ENCODE peak calls at places on chromosomes 1 and 21, in six cellular contexts. One of them, this sample, is unnamed. For H3K4me1, the result is how much of the 10 kb centered on the place peaks cover.

GRCh38 chr1:7808253-7808844 is 24.3 kb downstream of the PER3 start:
- DNase-seq in hepatocyte: peak
- DNase-seq in neural progenitor cell: peak
- DNase-seq in Caco-2: no peak
- DNase-seq in A673: peak
- DNase-seq in stomach: no peak
- DNase-seq in this sample: no peak

GRCh38 chr1:111851552-111851951 is 95.9 kb downstream of the DDX20 start:
- DNase-seq in hepatocyte: no peak
- DNase-seq in neural progenitor cell: peak
- DNase-seq in Caco-2: no peak
- DNase-seq in A673: no peak
- DNase-seq in stomach: no peak
- DNase-seq in this sample: no peak

GRCh38 chr1:162905174-162905573 is 44.2 kb upstream of the CCDC190 start:
- DNase-seq in hepatocyte: no peak
- DNase-seq in neural progenitor cell: peak
- DNase-seq in Caco-2: no peak
- DNase-seq in A673: no peak
- DNase-seq in stomach: no peak
- DNase-seq in this sample: no peak

GRCh38 chr21:37848721-37849490 is 67.4 kb downstream of the KCNJ6 start:
- DNase-seq in hepatocyte: no peak
- DNase-seq in neural progenitor cell: no peak
- DNase-seq in Caco-2: no peak
- DNase-seq in A673: no peak
- DNase-seq in stomach: no peak
- DNase-seq in this sample: no peak

GRCh38 chr1:9376886-9377333 is 84.2 kb downstream of the SPSB1 start:
- DNase-seq in hepatocyte: no peak
- DNase-seq in neural progenitor cell: no peak
- DNase-seq in Caco-2: no peak
- DNase-seq in A673: no peak
- DNase-seq in stomach: no peak
- DNase-seq in this sample: no peak

GRCh38 chr1:66022904-66023620 is 230.4 kb downstream of the PDE4B start:
- DNase-seq in hepatocyte: peak
- DNase-seq in neural progenitor cell: peak
- DNase-seq in Caco-2: no peak
- DNase-seq in A673: peak
- DNase-seq in stomach: no peak
- DNase-seq in this sample: no peak

GRCh38 chr1:1908506-1908791 is 6.6 kb upstream of the CALML6 start:
- DNase-seq in hepatocyte: no peak
- DNase-seq in neural progenitor cell: no peak
- DNase-seq in Caco-2: no peak
- DNase-seq in A673: no peak
- DNase-seq in stomach: no peak
- DNase-seq in this sample: no peak

GRCh38 chr1:64801851-64802523 is 57.1 kb downstream of the RAVER2 start:
- DNase-seq in hepatocyte: no peak
- DNase-seq in neural progenitor cell: no peak
- DNase-seq in Caco-2: no peak
- DNase-seq in A673: no peak
- DNase-seq in stomach: no peak
- DNase-seq in this sample: no peak

GRCh38 chr1:47388548-47389238 is 27.4 kb upstream of the FOXE3 start:
- DNase-seq in hepatocyte: peak
- DNase-seq in neural progenitor cell: peak
- DNase-seq in Caco-2: peak
- DNase-seq in A673: peak
- DNase-seq in stomach: peak
- DNase-seq in this sample: peak

GRCh38 chr1:44721521-44722361 is 9.2 kb downstream of the RNU5D-1 start:
- DNase-seq in hepatocyte: peak
- DNase-seq in neural progenitor cell: no peak
- DNase-seq in Caco-2: peak
- DNase-seq in A673: peak
- DNase-seq in stomach: peak
- DNase-seq in this sample: peak

GRCh38 chr1:246768403-246769020 is 44.3 kb downstream of the SCCPDH start:
- DNase-seq in hepatocyte: no peak
- DNase-seq in neural progenitor cell: no peak
- DNase-seq in Caco-2: no peak
- DNase-seq in A673: no peak
- DNase-seq in stomach: no peak
- DNase-seq in this sample: no peak

GRCh38 chr1:173554541-173555250 is 48.2 kb downstream of the SLC9C2 start:
- DNase-seq in hepatocyte: no peak
- DNase-seq in neural progenitor cell: no peak
- DNase-seq in Caco-2: no peak
- DNase-seq in A673: no peak
- DNase-seq in stomach: no peak
- DNase-seq in this sample: no peak

GRCh38 chr1:41387667-41388091 is 26.4 kb downstream of the FOXO6 start:
- DNase-seq in hepatocyte: peak
- DNase-seq in neural progenitor cell: peak
- DNase-seq in Caco-2: peak
- DNase-seq in A673: no peak
- DNase-seq in stomach: peak
- DNase-seq in this sample: peak

GRCh38 chr1:89606227-89606945 is 26.5 kb upstream of the LRRC8C start:
- DNase-seq in hepatocyte: no peak
- DNase-seq in neural progenitor cell: no peak
- DNase-seq in Caco-2: no peak
- DNase-seq in A673: no peak
- DNase-seq in stomach: no peak
- DNase-seq in this sample: no peak

GRCh38 chr21:43864313-43864805 is 664 bp upstream of the AGPAT3 start:
- DNase-seq in hepatocyte: peak
- DNase-seq in neural progenitor cell: peak
- DNase-seq in Caco-2: peak
- DNase-seq in A673: peak
- DNase-seq in stomach: peak
- DNase-seq in this sample: peak
- H3K4me3 ChIP-seq in hepatocyte: peak
- H3K4me3 ChIP-seq in neural progenitor cell: peak
- H3K4me3 ChIP-seq in Caco-2: peak
- H3K4me3 ChIP-seq in A673: peak
- H3K4me3 ChIP-seq in stomach: peak
- H3K4me3 ChIP-seq in this sample: peak

GRCh38 chr1:109495738-109496137 is 1.8 kb downstream of the CYB561D1 start:
- DNase-seq in hepatocyte: no peak
- DNase-seq in neural progenitor cell: no peak
- DNase-seq in Caco-2: no peak
- DNase-seq in A673: no peak
- DNase-seq in stomach: no peak
- DNase-seq in this sample: no peak

GRCh38 chr1:109499661-109500536 is 6.0 kb downstream of the CYB561D1 start:
- DNase-seq in hepatocyte: peak
- DNase-seq in neural progenitor cell: peak
- DNase-seq in Caco-2: peak
- DNase-seq in A673: peak
- DNase-seq in stomach: peak
- DNase-seq in this sample: peak

GRCh38 chr1:109497449-109498160 is 3.7 kb downstream of the CYB561D1 start:
- DNase-seq in hepatocyte: no peak
- DNase-seq in neural progenitor cell: peak
- DNase-seq in Caco-2: no peak
- DNase-seq in A673: no peak
- DNase-seq in stomach: no peak
- DNase-seq in this sample: no peak

GRCh38 chr1:109499081-109499480 is 5.2 kb downstream of the CYB561D1 start:
- DNase-seq in hepatocyte: no peak
- DNase-seq in neural progenitor cell: no peak
- DNase-seq in Caco-2: no peak
- DNase-seq in A673: no peak
- DNase-seq in stomach: no peak
- DNase-seq in this sample: no peak

GRCh38 chr1:109498161-109498801 is 4.4 kb downstream of the CYB561D1 start:
- DNase-seq in hepatocyte: peak
- DNase-seq in neural progenitor cell: peak
- DNase-seq in Caco-2: no peak
- DNase-seq in A673: no peak
- DNase-seq in stomach: no peak
- DNase-seq in this sample: no peak
- TF ChIP-seq CTCF in hepatocyte: peak
- TF ChIP-seq CTCF in neural progenitor cell: peak
- TF ChIP-seq CTCF in Caco-2: peak
- TF ChIP-seq CTCF in A673: peak
- TF ChIP-seq CTCF in stomach: no peak
- TF ChIP-seq CTCF in this sample: no peak

GRCh38 chr1:164803366-164803765 is 244.4 kb downstream of the PBX1 start:
- DNase-seq in hepatocyte: no peak
- DNase-seq in neural progenitor cell: no peak
- DNase-seq in Caco-2: no peak
- DNase-seq in A673: no peak
- DNase-seq in stomach: no peak
- DNase-seq in this sample: no peak
- H3K4me1 ChIP-seq in hepatocyte: under half
- H3K4me1 ChIP-seq in neural progenitor cell: under half
- H3K4me1 ChIP-seq in Caco-2: under half
- H3K4me1 ChIP-seq in A673: under half
- H3K4me1 ChIP-seq in stomach: under half
- H3K4me1 ChIP-seq in this sample: under half

GRCh38 chr1:202656951-202657646 is 53.2 kb downstream of the SYT2 start:
- DNase-seq in hepatocyte: peak
- DNase-seq in neural progenitor cell: peak
- DNase-seq in Caco-2: peak
- DNase-seq in A673: peak
- DNase-seq in stomach: no peak
- DNase-seq in this sample: no peak

GRCh38 chr1:202658766-202659165 is 51.5 kb downstream of the SYT2 start:
- DNase-seq in hepatocyte: no peak
- DNase-seq in neural progenitor cell: no peak
- DNase-seq in Caco-2: no peak
- DNase-seq in A673: peak
- DNase-seq in stomach: no peak
- DNase-seq in this sample: no peak

GRCh38 chr1:202658251-202658650 is 52.0 kb downstream of the SYT2 start:
- DNase-seq in hepatocyte: no peak
- DNase-seq in neural progenitor cell: no peak
- DNase-seq in Caco-2: no peak
- DNase-seq in A673: no peak
- DNase-seq in stomach: no peak
- DNase-seq in this sample: no peak

GRCh38 chr1:202654079-202654478 is 56.2 kb downstream of the SYT2 start:
- DNase-seq in hepatocyte: no peak
- DNase-seq in neural progenitor cell: no peak
- DNase-seq in Caco-2: no peak
- DNase-seq in A673: no peak
- DNase-seq in stomach: no peak
- DNase-seq in this sample: no peak

DNA sequence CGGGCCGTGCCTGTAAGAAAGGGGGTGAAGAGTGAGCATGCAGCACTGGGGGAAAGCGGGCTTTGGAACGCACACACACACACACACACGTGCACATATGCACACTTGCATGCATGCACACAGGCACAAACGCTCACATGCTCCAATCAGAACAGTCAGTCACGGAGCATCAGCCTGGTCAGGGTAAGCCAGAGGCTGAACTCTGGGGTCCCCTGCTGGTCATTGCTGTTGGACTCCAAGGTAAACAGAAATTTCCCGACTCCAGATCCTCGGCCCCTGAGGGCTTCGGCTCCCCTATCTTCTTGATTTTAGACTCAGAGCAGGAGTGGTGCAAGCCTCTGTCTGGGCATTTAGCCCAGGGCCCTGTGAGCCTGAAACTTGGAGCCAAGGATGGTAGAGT is 54.2 kb downstream of the SYT2 start:
- DNase-seq in hepatocyte: peak
- DNase-seq in neural progenitor cell: peak
- DNase-seq in Caco-2: peak
- DNase-seq in A673: no peak
- DNase-seq in stomach: no peak
- DNase-seq in this sample: no peak
- H3K4me3 ChIP-seq in hepatocyte: no peak
- H3K4me3 ChIP-seq in neural progenitor cell: no peak
- H3K4me3 ChIP-seq in Caco-2: no peak
- H3K4me3 ChIP-seq in A673: no peak
- H3K4me3 ChIP-seq in stomach: no peak
- H3K4me3 ChIP-seq in this sample: no peak

GRCh38 chr1:56435434-56436337 is 143.7 kb downstream of the PLPP3 start:
- DNase-seq in hepatocyte: no peak
- DNase-seq in neural progenitor cell: peak
- DNase-seq in Caco-2: no peak
- DNase-seq in A673: no peak
- DNase-seq in stomach: no peak
- DNase-seq in this sample: no peak

GRCh38 chr1:56434025-56434424 is 145.3 kb downstream of the PLPP3 start:
- DNase-seq in hepatocyte: peak
- DNase-seq in neural progenitor cell: no peak
- DNase-seq in Caco-2: peak
- DNase-seq in A673: no peak
- DNase-seq in stomach: no peak
- DNase-seq in this sample: no peak

GRCh38 chr1:56433056-56433577 is 146.2 kb downstream of the PLPP3 start:
- DNase-seq in hepatocyte: no peak
- DNase-seq in neural progenitor cell: no peak
- DNase-seq in Caco-2: no peak
- DNase-seq in A673: no peak
- DNase-seq in stomach: no peak
- DNase-seq in this sample: no peak

GRCh38 chr1:56436338-56436695 is 143.0 kb downstream of the PLPP3 start:
- DNase-seq in hepatocyte: no peak
- DNase-seq in neural progenitor cell: no peak
- DNase-seq in Caco-2: no peak
- DNase-seq in A673: no peak
- DNase-seq in stomach: no peak
- DNase-seq in this sample: no peak

GRCh38 chr1:56434659-56435202 is 144.6 kb downstream of the PLPP3 start:
- DNase-seq in hepatocyte: no peak
- DNase-seq in neural progenitor cell: no peak
- DNase-seq in Caco-2: peak
- DNase-seq in A673: no peak
- DNase-seq in stomach: no peak
- DNase-seq in this sample: no peak
- TF ChIP-seq CTCF in hepatocyte: peak
- TF ChIP-seq CTCF in neural progenitor cell: peak
- TF ChIP-seq CTCF in Caco-2: no peak
- TF ChIP-seq CTCF in A673: no peak
- TF ChIP-seq CTCF in stomach: no peak
- TF ChIP-seq CTCF in this sample: no peak

GRCh38 chr1:116510361-116510760 is 60.5 kb downstream of the CD58 start:
- DNase-seq in hepatocyte: no peak
- DNase-seq in neural progenitor cell: no peak
- DNase-seq in Caco-2: no peak
- DNase-seq in A673: no peak
- DNase-seq in stomach: no peak
- DNase-seq in this sample: no peak
- H3K4me1 ChIP-seq in hepatocyte: under half
- H3K4me1 ChIP-seq in neural progenitor cell: under half
- H3K4me1 ChIP-seq in Caco-2: under half
- H3K4me1 ChIP-seq in A673: under half
- H3K4me1 ChIP-seq in stomach: under half
- H3K4me1 ChIP-seq in this sample: under half